ENCODE peak calls at places on chromosomes 3 and 15, in four cellular contexts. E is cerebellar cortex, Q is amniotic stem cell, O is A172. J is an unnamed sample.

GRCh38 chr15:49458145-49458544 is 35.1 kb downstream of the FGF7 start:
- DNase-seq in O (no peak), Q (no peak), E (no peak), J (no peak)

GRCh38 chr3:8709801-8710524 is 23.6 kb upstream of the CAV3 start:
- DNase-seq in Q (no peak), O (no peak), E (no peak), J (no peak)

GRCh38 chr15:36365963-36366362 is 213.5 kb upstream of the CDIN1 start:
- DNase-seq in E (no peak), O (peak), Q (no peak), J (no peak)

GRCh38 chr3:14989943-14990753 is 42.8 kb downstream of the NR2C2 start:
- DNase-seq in Q (no peak), E (no peak), O (no peak), J (peak)

GRCh38 chr15:70318996-70319465 is 221.3 kb upstream of the TLE3 start:
- DNase-seq in E (no peak), Q (no peak), O (peak), J (no peak)

GRCh38 chr3:124859025-124859424 is 28.1 kb downstream of the ITGB5 start:
- DNase-seq in O (peak), E (no peak), Q (no peak), J (no peak)

GRCh38 chr15:85407421-85408269 is 27.2 kb downstream of the AKAP13 start:
- DNase-seq in E (no peak), Q (peak), O (peak), J (no peak)

GRCh38 chr3:192130534-192131132 is 596.7 kb downstream of the FGF12 start:
- DNase-seq in Q (no peak), E (peak), O (peak), J (peak)

GRCh38 chr3:127448671-127449070 is 141.9 kb downstream of the TPRA1 start:
- DNase-seq in Q (no peak), E (no peak), O (no peak), J (no peak)

GRCh38 chr3:59442056-59442455 is 392.2 kb upstream of the CFAP20DC start:
- DNase-seq in O (no peak), E (no peak), Q (no peak), J (no peak)

GRCh38 chr3:74614133-74614967 is at the start of gene CNTN3:
- DNase-seq in Q (no peak), E (no peak), O (no peak), J (no peak)

GRCh38 chr3:17589888-17590287 is 152.5 kb downstream of the TBC1D5 start:
- DNase-seq in E (no peak), Q (no peak), O (no peak), J (no peak)

GRCh38 chr15:94305133-94305532 is 73.8 kb downstream of the MCTP2 start:
- DNase-seq in O (peak), E (no peak), Q (no peak), J (no peak)

GRCh38 chr3:87088984-87089841 is 98.3 kb upstream of the VGLL3 start:
- DNase-seq in O (no peak), E (peak), Q (no peak), J (peak)

GRCh38 chr3:192033246-192033645 is 572.3 kb downstream of the PYDC2 start:
- DNase-seq in E (no peak), O (no peak), Q (no peak), J (no peak)

GRCh38 chr15:68491415-68492106 is 59.6 kb upstream of the ITGA11 start:
- DNase-seq in Q (no peak), E (no peak), O (no peak), J (no peak)

GRCh38 chr15:75456710-75457109 is 5.2 kb upstream of the SIN3A start:
- DNase-seq in E (peak), Q (no peak), O (no peak), J (no peak)

GRCh38 chr15:59327942-59328341 is 44.7 kb downstream of the MYO1E start:
- DNase-seq in O (no peak), Q (no peak), E (no peak), J (no peak)

GRCh38 chr15:73989001-73989798 is 2.9 kb downstream of the STOML1 start:
- DNase-seq in O (peak), Q (peak), E (no peak), J (no peak)

GRCh38 chr3:11784962-11785361 is 61.7 kb downstream of the TAMM41 start:
- DNase-seq in O (no peak), Q (no peak), E (no peak), J (no peak)

GRCh38 chr3:8166013-8166412 is 335.6 kb upstream of the LMCD1 start:
- DNase-seq in Q (no peak), O (no peak), E (no peak), J (no peak)

GRCh38 chr3:197736010-197736490 is 654 bp downstream of the RUBCN start:
- DNase-seq in E (no peak), O (peak), Q (no peak), J (no peak)